ENCODE peak calls at places on chromosomes 5 and 9, in four cellular contexts. One of them, this sample, is unnamed.

GRCh38 chr5:36073595-36074216 is 7.0 kb upstream of the UGT3A2 start:
- DNase-seq in iPS DF 6.9: peak; percentile 48
- DNase-seq in GM23338: peak; percentile 84
- DNase-seq in adrenal gland: no peak
- DNase-seq in this sample: no peak

GRCh38 chr9:131954299-131954698 is 125.4 kb downstream of the MED27 start:
- DNase-seq in iPS DF 6.9: no peak
- DNase-seq in GM23338: peak; percentile 71
- DNase-seq in adrenal gland: no peak
- DNase-seq in this sample: no peak

GRCh38 chr9:115925424-115925823 is 228.2 kb upstream of the PAPPA start:
- DNase-seq in adrenal gland: no peak
- DNase-seq in GM23338: no peak
- DNase-seq in iPS DF 6.9: no peak
- DNase-seq in this sample: no peak

GRCh38 chr5:38856660-38857059 is 10.8 kb downstream of the OSMR start:
- DNase-seq in GM23338: no peak
- DNase-seq in adrenal gland: no peak
- DNase-seq in iPS DF 6.9: no peak
- DNase-seq in this sample: no peak

GRCh38 chr9:18910435-18910834 is 122.6 kb downstream of the SAXO1 start:
- DNase-seq in iPS DF 6.9: no peak
- DNase-seq in adrenal gland: no peak
- DNase-seq in GM23338: no peak
- DNase-seq in this sample: no peak

GRCh38 chr5:93100433-93100832 is 480.6 kb downstream of the NR2F1-AS1 start:
- DNase-seq in GM23338: no peak
- DNase-seq in iPS DF 6.9: no peak
- DNase-seq in adrenal gland: no peak
- DNase-seq in this sample: no peak

GRCh38 chr5:56328753-56329560 is 95.8 kb upstream of the ANKRD55 start:
- DNase-seq in GM23338: peak; percentile 24
- DNase-seq in adrenal gland: no peak
- DNase-seq in iPS DF 6.9: no peak
- DNase-seq in this sample: no peak

GRCh38 chr9:68996457-68996856 is 17.5 kb downstream of the PRKACG start:
- DNase-seq in iPS DF 6.9: no peak
- DNase-seq in adrenal gland: no peak
- DNase-seq in GM23338: no peak
- DNase-seq in this sample: no peak

GRCh38 chr9:29691758-29692407 is 2118.6 kb upstream of the C9orf72 start:
- DNase-seq in iPS DF 6.9: peak; percentile 43
- DNase-seq in GM23338: peak; percentile 92
- DNase-seq in adrenal gland: no peak
- DNase-seq in this sample: no peak

GRCh38 chr5:159102294-159102934 is 2.7 kb upstream of the EBF1 start:
- DNase-seq in iPS DF 6.9: no peak
- DNase-seq in GM23338: no peak
- DNase-seq in adrenal gland: no peak
- DNase-seq in this sample: no peak

GRCh38 chr5:100623719-100624118 is 88.5 kb downstream of the FAM174A start:
- DNase-seq in GM23338: peak; percentile 27
- DNase-seq in adrenal gland: no peak
- DNase-seq in iPS DF 6.9: no peak
- DNase-seq in this sample: no peak

GRCh38 chr5:174145821-174146220 is 100.3 kb downstream of the NSG2 start:
- DNase-seq in iPS DF 6.9: peak; percentile 9
- DNase-seq in GM23338: peak; percentile 70
- DNase-seq in adrenal gland: peak; percentile 68
- DNase-seq in this sample: no peak

GRCh38 chr9:21031091-21031817 is at the start of gene HACD4:
- DNase-seq in GM23338: peak; percentile 82
- DNase-seq in adrenal gland: peak; percentile 75
- DNase-seq in iPS DF 6.9: no peak
- DNase-seq in this sample: no peak

GRCh38 chr9:115717711-115718173 is 435.8 kb upstream of the PAPPA start:
- DNase-seq in iPS DF 6.9: no peak
- DNase-seq in adrenal gland: no peak
- DNase-seq in GM23338: no peak
- DNase-seq in this sample: peak; percentile 7

GRCh38 chr5:108484035-108484434 is 102.1 kb upstream of the FBXL17 start:
- DNase-seq in iPS DF 6.9: no peak
- DNase-seq in adrenal gland: no peak
- DNase-seq in GM23338: no peak
- DNase-seq in this sample: no peak

DNA sequence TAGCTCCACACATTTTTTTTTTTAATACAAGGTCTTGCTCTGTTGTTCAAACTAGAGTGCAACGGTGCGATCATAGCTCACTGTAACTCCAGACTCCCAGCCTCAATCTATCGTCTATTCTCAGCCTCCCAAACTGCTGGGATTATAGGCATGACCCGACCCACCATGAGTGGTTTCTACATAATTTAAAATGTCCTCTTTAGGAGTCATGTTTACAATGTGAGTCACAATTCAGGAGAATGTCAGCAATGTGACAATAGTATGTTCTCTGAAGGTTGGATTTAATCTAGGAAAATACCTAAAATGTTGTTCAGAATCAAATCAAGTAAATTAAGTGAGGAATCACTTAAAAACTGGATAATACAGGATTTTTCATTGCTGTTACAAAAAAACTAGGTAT is 29.8 kb upstream of the ELAVL2 start:
- DNase-seq in iPS DF 6.9: no peak
- DNase-seq in adrenal gland: no peak
- DNase-seq in GM23338: no peak
- DNase-seq in this sample: no peak
- H3K27me3 ChIP-seq in iPS DF 6.9: no peaks in the 10 kb centered on the region
- H3K27me3 ChIP-seq in adrenal gland: no peaks in the 10 kb centered on the region
- H3K27me3 ChIP-seq in GM23338: peaks cover 21% of the 10 kb centered on the region
- H3K27me3 ChIP-seq in this sample: no peaks in the 10 kb centered on the region

GRCh38 chr9:14322211-14323082 is 8.5 kb upstream of the NFIB start:
- DNase-seq in adrenal gland: peak; percentile 92
- DNase-seq in GM23338: peak; percentile 93
- DNase-seq in iPS DF 6.9: no peak
- DNase-seq in this sample: no peak
- H3K27me3 ChIP-seq in adrenal gland: no peaks in the 10 kb centered on the region
- H3K27me3 ChIP-seq in GM23338: peaks cover 64% of the 10 kb centered on the region
- H3K27me3 ChIP-seq in iPS DF 6.9: no peaks in the 10 kb centered on the region
- H3K27me3 ChIP-seq in this sample: peaks cover 21% of the 10 kb centered on the region

DNA sequence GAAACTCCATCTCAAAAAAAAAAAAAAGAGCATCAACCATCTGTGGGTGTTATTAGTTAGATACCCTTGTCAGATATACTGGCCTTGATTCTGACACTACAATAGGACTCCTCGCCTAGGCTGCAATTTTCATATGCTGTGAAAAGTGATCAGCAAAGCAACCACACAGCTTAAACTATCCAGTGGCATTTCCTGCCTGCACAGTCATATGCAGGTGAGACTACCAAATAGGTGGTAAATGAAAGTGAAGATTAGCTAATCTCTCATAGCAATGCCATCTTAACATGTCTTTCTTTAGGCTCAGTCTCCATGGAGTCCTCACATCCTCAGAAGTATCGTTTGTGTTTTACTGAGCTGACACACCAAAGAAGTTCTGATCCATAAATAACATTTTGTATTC is 40.8 kb downstream of the GRAMD2B start:
- DNase-seq in adrenal gland: no peak
- DNase-seq in iPS DF 6.9: no peak
- DNase-seq in GM23338: no peak
- DNase-seq in this sample: no peak
- H3K27me3 ChIP-seq in adrenal gland: no peaks in the 10 kb centered on the region
- H3K27me3 ChIP-seq in iPS DF 6.9: no peaks in the 10 kb centered on the region
- H3K27me3 ChIP-seq in GM23338: no peaks in the 10 kb centered on the region
- H3K27me3 ChIP-seq in this sample: no peaks in the 10 kb centered on the region

GRCh38 chr9:136198605-136199083 is 6.3 kb downstream of the LHX3 start:
- DNase-seq in adrenal gland: no peak
- DNase-seq in GM23338: peak; percentile 69
- DNase-seq in iPS DF 6.9: no peak
- DNase-seq in this sample: no peak

GRCh38 chr9:136197372-136197875 is 7.5 kb downstream of the LHX3 start:
- DNase-seq in iPS DF 6.9: no peak
- DNase-seq in GM23338: peak; percentile 34
- DNase-seq in adrenal gland: no peak
- DNase-seq in this sample: no peak

GRCh38 chr9:136199391-136200288 is 5.3 kb downstream of the LHX3 start:
- DNase-seq in GM23338: peak; percentile 51
- DNase-seq in iPS DF 6.9: no peak
- DNase-seq in adrenal gland: no peak
- DNase-seq in this sample: no peak

GRCh38 chr9:136196465-136197371 is 8.2 kb downstream of the LHX3 start:
- DNase-seq in adrenal gland: no peak
- DNase-seq in iPS DF 6.9: no peak
- DNase-seq in GM23338: peak; percentile 59
- DNase-seq in this sample: no peak

GRCh38 chr9:136197930-136198604 is 6.9 kb downstream of the LHX3 start:
- DNase-seq in iPS DF 6.9: no peak
- DNase-seq in adrenal gland: no peak
- DNase-seq in GM23338: peak; percentile 24
- DNase-seq in this sample: no peak
- H3K27me3 ChIP-seq in iPS DF 6.9: peaks cover 90% of the 10 kb centered on the region
- H3K27me3 ChIP-seq in adrenal gland: peaks cover 90% of the 10 kb centered on the region
- H3K27me3 ChIP-seq in GM23338: peaks cover 99% of the 10 kb centered on the region
- H3K27me3 ChIP-seq in this sample: peaks cover 80% of the 10 kb centered on the region

GRCh38 chr9:109133533-109133932 is 13.8 kb upstream of the TMEM245 start:
- DNase-seq in GM23338: no peak
- DNase-seq in iPS DF 6.9: no peak
- DNase-seq in adrenal gland: no peak
- DNase-seq in this sample: no peak

GRCh38 chr9:109134167-109134578 is 14.4 kb upstream of the TMEM245 start:
- DNase-seq in iPS DF 6.9: no peak
- DNase-seq in adrenal gland: no peak
- DNase-seq in GM23338: no peak
- DNase-seq in this sample: no peak

GRCh38 chr9:109139851-109140250 is 20.1 kb upstream of the TMEM245 start:
- DNase-seq in adrenal gland: no peak
- DNase-seq in GM23338: no peak
- DNase-seq in iPS DF 6.9: no peak
- DNase-seq in this sample: no peak

GRCh38 chr9:109141375-109141774 is 21.6 kb upstream of the TMEM245 start:
- DNase-seq in GM23338: no peak
- DNase-seq in adrenal gland: no peak
- DNase-seq in iPS DF 6.9: no peak
- DNase-seq in this sample: no peak

DNA sequence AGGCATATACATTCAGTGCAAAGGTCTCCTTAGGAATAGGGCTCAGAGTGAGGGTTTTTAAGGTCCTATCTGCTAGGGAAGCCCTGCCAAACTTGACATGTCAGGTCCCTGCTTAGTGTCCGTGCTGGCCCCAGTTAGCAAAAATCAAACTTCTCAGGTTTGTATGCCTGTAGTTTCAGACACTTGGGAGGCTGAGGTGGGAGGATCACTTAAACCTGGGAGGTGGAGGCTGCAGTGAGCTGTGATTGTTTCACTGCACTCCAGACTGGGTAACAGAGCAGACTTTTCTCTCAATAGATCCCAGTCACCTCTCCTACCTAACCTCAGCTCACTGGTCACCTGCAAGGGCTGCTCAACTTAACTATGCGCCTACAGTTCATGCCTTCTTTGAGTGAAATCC is 18.7 kb upstream of the TMEM245 start:
- DNase-seq in adrenal gland: no peak
- DNase-seq in GM23338: no peak
- DNase-seq in iPS DF 6.9: no peak
- DNase-seq in this sample: no peak
- H3K27me3 ChIP-seq in adrenal gland: no peaks in the 10 kb centered on the region
- H3K27me3 ChIP-seq in GM23338: no peaks in the 10 kb centered on the region
- H3K27me3 ChIP-seq in iPS DF 6.9: no peaks in the 10 kb centered on the region
- H3K27me3 ChIP-seq in this sample: peaks cover 9% of the 10 kb centered on the region

DNA sequence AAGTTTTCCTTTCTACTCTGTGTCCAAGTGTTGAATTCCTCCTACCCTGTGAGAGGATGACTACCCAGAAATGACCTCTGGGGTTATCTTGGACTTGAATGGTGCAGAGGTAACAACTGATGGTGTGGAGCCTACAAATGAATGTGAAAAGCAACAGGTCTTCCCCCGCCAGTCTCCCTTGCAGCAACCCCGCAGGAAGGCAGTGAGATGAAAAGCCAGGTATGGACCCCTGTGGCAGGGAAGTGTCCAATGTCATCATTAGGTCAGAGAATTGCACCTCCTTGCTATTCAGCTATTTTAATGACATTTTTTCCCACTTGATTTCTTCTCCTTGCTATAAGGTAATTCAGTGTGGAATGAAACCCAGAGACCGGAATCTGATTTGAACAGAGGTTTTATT is 58.5 kb downstream of the MAT2B start:
- DNase-seq in adrenal gland: no peak
- DNase-seq in GM23338: peak; percentile 46
- DNase-seq in iPS DF 6.9: peak; percentile 25
- DNase-seq in this sample: no peak
- H3K27me3 ChIP-seq in adrenal gland: peaks cover 12% of the 10 kb centered on the region
- H3K27me3 ChIP-seq in GM23338: peaks cover 32% of the 10 kb centered on the region
- H3K27me3 ChIP-seq in iPS DF 6.9: peaks cover 8% of the 10 kb centered on the region
- H3K27me3 ChIP-seq in this sample: no peaks in the 10 kb centered on the region

DNA sequence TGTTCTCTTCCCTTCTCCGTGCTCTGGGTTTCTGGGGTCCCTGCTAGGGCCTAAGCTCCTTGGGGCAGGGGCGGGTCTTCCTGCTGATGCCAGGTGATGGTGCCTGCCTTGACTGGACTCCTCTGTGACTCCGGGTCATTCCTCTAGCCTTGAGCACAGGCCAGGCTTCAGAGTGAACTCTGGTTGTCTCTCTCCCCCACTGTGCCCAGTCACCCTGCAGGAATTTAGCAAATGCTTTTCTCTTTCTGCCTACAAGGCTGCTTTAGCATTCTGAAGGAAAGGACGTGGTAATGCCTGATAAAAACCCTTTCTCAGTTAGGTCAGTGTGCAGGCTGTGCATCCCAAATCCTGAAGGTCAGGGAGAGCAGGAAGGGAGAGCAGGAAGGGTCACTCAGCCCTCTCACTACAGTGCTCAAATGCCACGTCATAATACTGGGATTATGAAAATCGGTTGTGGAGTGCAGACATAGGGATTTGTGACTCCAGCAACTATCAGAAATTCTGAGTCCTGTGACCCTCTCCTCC is 2.7 kb downstream of the CXCL14 start:
- DNase-seq in adrenal gland: no peak
- DNase-seq in iPS DF 6.9: no peak
- DNase-seq in GM23338: peak; percentile 34
- DNase-seq in this sample: no peak
- H3K27me3 ChIP-seq in adrenal gland: peaks cover 42% of the 10 kb centered on the region
- H3K27me3 ChIP-seq in iPS DF 6.9: peaks cover 27% of the 10 kb centered on the region
- H3K27me3 ChIP-seq in GM23338: peaks cover 56% of the 10 kb centered on the region
- H3K27me3 ChIP-seq in this sample: peaks cover 39% of the 10 kb centered on the region

GRCh38 chr5:88677943-88678779 is 204.8 kb downstream of the MEF2C start:
- DNase-seq in iPS DF 6.9: no peak
- DNase-seq in adrenal gland: no peak
- DNase-seq in GM23338: peak; percentile 73
- DNase-seq in this sample: no peak
- H3K27me3 ChIP-seq in iPS DF 6.9: peaks cover 46% of the 10 kb centered on the region
- H3K27me3 ChIP-seq in adrenal gland: peaks cover 38% of the 10 kb centered on the region
- H3K27me3 ChIP-seq in GM23338: peaks cover 98% of the 10 kb centered on the region
- H3K27me3 ChIP-seq in this sample: peaks cover 93% of the 10 kb centered on the region

This sample was measured in AG04450.